ENCODE peak calls at places on chromosomes 13 and 19, in seven cellular contexts. N is HFF-Myc, Y is AG04450, B is HFFc6, H is WTC11, D is D721Med, Z is type B pancreatic cell. S is an unnamed sample.

GRCh38 chr19:56956503-56957226 is 116.1 kb upstream of the PEG3 start:
- DNase-seq in N (no peak), Y (no peak), B (no peak), H (no peak), D (no peak), Z (no peak), S (no peak)

GRCh38 chr19:10315335-10316214 is at the start of gene FDX2:
- DNase-seq in N (peak), Y (no peak), B (peak), H (peak), D (peak), Z (peak), S (peak)

GRCh38 chr19:11375143-11375948 is 880 bp downstream of the SWSAP1 start:
- DNase-seq in N (no peak), Y (no peak), B (no peak), H (peak), D (no peak), Z (no peak), S (peak)

GRCh38 chr19:19155495-19156219 is 14.4 kb downstream of the MEF2B start:
- DNase-seq in N (no peak), Y (no peak), B (no peak), H (no peak), D (no peak), Z (no peak), S (no peak)

GRCh38 chr13:59318320-59318930 is 845.3 kb downstream of the DIAPH3 start:
- DNase-seq in N (peak), Y (peak), B (peak), H (peak), D (no peak), Z (peak), S (peak)

GRCh38 chr13:113472355-113473025 is 18.0 kb downstream of the DCUN1D2 start:
- DNase-seq in N (no peak), Y (no peak), B (no peak), H (no peak), D (no peak), Z (no peak), S (no peak)

GRCh38 chr19:53102701-53103140 is 501 bp downstream of the ZNF160 start:
- DNase-seq in N (no peak), Y (no peak), B (peak), H (peak), D (no peak), Z (no peak), S (peak)

GRCh38 chr13:33931397-33931987 is 113.5 kb downstream of the RFC3 start:
- DNase-seq in N (peak), Y (no peak), B (peak), H (peak), D (no peak), Z (no peak), S (peak)

GRCh38 chr19:14021474-14021873 is 6.5 kb upstream of the RLN3 start:
- DNase-seq in N (no peak), Y (no peak), B (no peak), H (peak), D (no peak), Z (no peak), S (no peak)

GRCh38 chr13:110444226-110444653 is 117.3 kb downstream of the RAB20 start:
- DNase-seq in N (no peak), Y (no peak), B (peak), H (no peak), D (no peak), Z (no peak), S (no peak)

GRCh38 chr19:18558595-18558994 is 925 bp downstream of the KXD1 start:
- DNase-seq in N (no peak), Y (no peak), B (no peak), H (no peak), D (no peak), Z (no peak), S (no peak)

GRCh38 chr19:54188224-54188871 is 1.0 kb downstream of the MBOAT7 start:
- DNase-seq in N (no peak), Y (no peak), B (peak), H (peak), D (no peak), Z (no peak), S (no peak)

GRCh38 chr13:112928020-112928931 is 40.7 kb upstream of the MCF2L start:
- DNase-seq in N (peak), Y (no peak), B (no peak), H (no peak), D (no peak), Z (no peak), S (no peak)

GRCh38 chr19:35045667-35046300 is 4.3 kb downstream of the HPN start:
- DNase-seq in N (peak), Y (no peak), B (peak), H (peak), D (no peak), Z (no peak), S (peak)

GRCh38 chr13:26484196-26484595 is 73.3 kb upstream of the WASF3 start:
- DNase-seq in N (no peak), Y (no peak), B (no peak), H (no peak), D (no peak), Z (no peak), S (no peak)

DNA sequence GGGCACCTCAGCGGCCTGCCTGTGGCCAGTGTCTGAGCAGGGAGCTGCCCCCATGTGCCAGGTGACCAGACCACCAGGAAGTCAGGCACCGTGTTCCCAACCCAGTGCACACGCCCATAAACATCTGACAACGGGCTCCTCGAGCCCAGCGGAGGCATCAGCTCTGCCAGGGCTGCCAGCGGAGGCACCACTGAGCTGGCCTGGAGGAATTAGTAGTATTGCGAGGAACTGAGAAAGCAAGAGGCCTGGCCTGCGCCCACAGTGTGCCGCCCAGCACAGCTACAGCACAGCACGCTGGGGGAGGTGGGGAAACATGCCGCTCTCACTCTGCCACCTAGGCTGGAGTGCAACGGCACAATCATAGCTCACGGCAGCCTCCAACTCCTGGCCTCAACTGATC is 44.6 kb downstream of the ANKRD27 start:
- DNase-seq in N (no peak), Y (no peak), B (no peak), H (no peak), D (no peak), Z (no peak), S (no peak)
- TF ChIP-seq CTCF in N (peak), Y (no peak), B (peak), H (no peak), D (no peak), Z (no peak), S (no peak)

DNA sequence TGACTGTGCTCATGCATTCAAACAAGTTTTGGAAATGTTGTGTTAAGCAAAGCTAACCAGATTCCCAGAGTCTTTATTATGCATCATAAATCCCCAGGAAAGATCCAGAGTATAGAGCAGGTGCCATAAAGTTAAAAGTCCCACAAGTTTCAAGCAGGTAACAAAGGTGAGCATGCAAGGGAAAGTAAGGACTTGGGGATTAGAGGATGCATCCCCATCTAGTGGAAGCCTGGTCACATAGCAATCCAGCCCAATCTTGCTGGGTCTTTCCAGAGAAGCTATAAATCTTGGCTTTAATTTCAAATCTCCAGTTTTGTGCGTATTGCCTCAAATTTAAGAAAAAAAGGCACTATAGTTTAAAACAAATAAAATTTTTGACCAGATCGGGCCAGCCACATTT is 72.7 kb downstream of the ZNF254 start:
- DNase-seq in N (no peak), Y (no peak), B (no peak), H (no peak), D (no peak), Z (no peak), S (no peak)
- TF ChIP-seq CTCF in N (peak), Y (peak), B (peak), H (no peak), D (peak), Z (peak), S (no peak)

GRCh38 chr19:55640577-55641375 is at the start of gene ZNF580:
- DNase-seq in N (no peak), Y (no peak), B (peak), H (peak), D (peak), Z (no peak), S (peak)

GRCh38 chr19:55638864-55639359 is 1.9 kb upstream of the ZNF580 start:
- DNase-seq in N (no peak), Y (no peak), B (peak), H (peak), D (no peak), Z (no peak), S (peak)

GRCh38 chr19:55642153-55643002 is 1.1 kb upstream of the ZNF581 start:
- DNase-seq in N (no peak), Y (no peak), B (no peak), H (peak), D (no peak), Z (no peak), S (no peak)

GRCh38 chr19:55641376-55642152 is 762 bp downstream of the ZNF580 start:
- DNase-seq in N (no peak), Y (no peak), B (no peak), H (no peak), D (no peak), Z (no peak), S (no peak)

DNA sequence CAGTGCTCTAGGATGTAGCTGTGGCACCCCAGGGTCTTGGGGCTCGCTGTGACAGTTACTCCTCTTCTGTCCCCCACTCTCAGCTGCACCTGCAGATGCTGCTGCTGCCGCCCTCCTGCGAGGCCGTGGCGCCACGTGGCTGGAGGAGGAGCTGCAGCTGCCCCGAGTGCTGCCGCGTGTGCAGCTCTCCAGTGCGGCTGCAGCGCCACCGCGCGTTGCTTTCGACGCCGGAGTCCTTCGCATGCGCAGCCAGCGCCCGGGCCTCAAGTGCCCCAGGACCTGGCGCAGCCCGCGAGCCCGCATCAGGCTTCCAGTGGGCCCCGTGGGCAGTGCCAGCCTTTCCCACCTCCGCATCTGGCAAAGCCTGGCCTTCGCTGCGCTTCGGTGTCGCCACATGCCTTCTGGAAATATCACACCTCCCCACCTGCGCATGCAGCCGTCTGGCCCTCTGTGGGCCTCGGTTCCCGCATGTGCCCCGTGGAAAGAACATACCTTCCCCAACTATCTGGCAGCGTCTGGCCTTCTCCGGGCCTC is 692 bp upstream of the ZNF580 start:
- DNase-seq in N (no peak), Y (no peak), B (peak), H (peak), D (no peak), Z (peak), S (no peak)
- TF ChIP-seq CTCF in N (peak), Y (peak), B (peak), H (no peak), D (peak), Z (no peak), S (no peak)

DNA sequence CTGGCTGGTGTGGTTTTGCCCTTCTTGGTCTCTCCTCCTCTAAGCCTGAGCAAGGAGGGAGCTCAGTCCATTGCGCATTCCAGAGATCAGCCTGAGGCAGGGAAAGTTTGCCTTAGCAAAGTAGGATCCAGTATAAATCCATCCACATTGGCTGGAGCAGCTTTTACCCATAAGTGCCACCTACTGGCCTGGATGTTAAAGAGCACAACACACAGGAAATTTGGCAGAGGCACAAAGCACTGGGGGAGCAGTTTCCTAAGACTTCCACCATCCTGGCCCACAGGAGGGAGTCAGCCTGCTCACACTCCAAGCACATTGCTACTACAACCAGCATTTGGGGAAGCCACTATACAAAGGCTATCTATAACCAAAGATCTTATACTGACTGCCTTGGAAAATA is 1124.2 kb downstream of the SLITRK1 start:
- DNase-seq in N (peak), Y (no peak), B (no peak), H (peak), D (no peak), Z (no peak), S (no peak)
- TF ChIP-seq CTCF in N (peak), Y (peak), B (peak), H (peak), D (peak), Z (peak), S (no peak)

GRCh38 chr19:4234142-4234861 is 5.0 kb downstream of the EBI3 start:
- DNase-seq in N (no peak), Y (no peak), B (no peak), H (no peak), D (no peak), Z (no peak), S (no peak)

GRCh38 chr19:4229179-4229931 is at the start of gene EBI3:
- DNase-seq in N (no peak), Y (no peak), B (no peak), H (no peak), D (no peak), Z (no peak), S (peak)

GRCh38 chr19:4232614-4233281 is 3.4 kb downstream of the EBI3 start:
- DNase-seq in N (no peak), Y (no peak), B (no peak), H (no peak), D (no peak), Z (no peak), S (no peak)

GRCh38 chr19:4234862-4235201 is 5.5 kb downstream of the EBI3 start:
- DNase-seq in N (no peak), Y (no peak), B (no peak), H (no peak), D (no peak), Z (no peak), S (no peak)

GRCh38 chr19:4233282-4233853 is 4.0 kb downstream of the EBI3 start:
- DNase-seq in N (no peak), Y (no peak), B (no peak), H (peak), D (no peak), Z (peak), S (peak)
- TF ChIP-seq CTCF in N (peak), Y (peak), B (peak), H (peak), D (peak), Z (peak), S (peak)

DNA sequence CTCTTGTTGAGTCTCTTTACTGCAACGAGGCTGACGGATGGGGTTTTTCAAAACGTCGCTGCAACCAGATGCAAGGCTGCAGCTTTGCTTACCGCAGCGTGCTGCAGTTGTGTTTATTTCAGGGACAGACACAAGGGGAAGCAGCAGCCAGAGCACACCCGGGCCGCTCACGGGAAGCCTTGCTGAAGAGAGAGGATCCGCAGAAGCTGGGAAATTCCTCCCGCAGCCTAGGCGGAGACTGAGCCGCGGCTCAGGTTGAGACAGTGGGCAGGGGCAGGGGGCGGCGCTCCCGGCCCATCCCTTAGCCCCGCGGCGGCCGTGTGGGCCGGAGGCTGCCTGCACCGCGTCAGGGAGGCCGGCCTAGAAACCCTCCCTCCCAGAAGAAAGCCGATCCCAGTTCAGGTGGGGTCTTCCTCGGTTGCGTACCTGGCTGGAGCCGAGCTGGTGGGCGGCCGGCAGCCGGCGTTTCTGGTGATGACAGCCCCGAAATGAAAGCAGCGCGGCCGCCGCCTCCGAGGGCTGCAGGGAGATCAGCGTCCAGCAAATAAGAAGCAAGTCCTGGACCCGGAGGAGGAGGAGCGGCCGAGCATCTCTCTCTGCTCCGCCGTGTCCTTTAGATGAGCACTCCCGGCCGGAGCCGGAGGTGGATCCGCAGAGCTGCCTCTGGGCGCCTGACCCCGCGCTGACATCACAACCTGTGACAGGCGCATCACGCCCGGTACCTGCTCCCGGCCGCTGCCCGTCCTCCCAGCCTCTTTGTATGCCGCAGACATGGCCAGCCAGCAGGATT is at the start of gene FRY:
- DNase-seq in N (peak), Y (no peak), B (peak), H (peak), D (peak), Z (peak), S (peak)
- TF ChIP-seq CTCF in N (no peak), Y (peak), B (peak), H (no peak), D (no peak), Z (peak), S (no peak)

GRCh38 chr19:4650159-4650558 is 10.8 kb downstream of the TNFAIP8L1 start:
- DNase-seq in N (no peak), Y (no peak), B (no peak), H (no peak), D (no peak), Z (no peak), S (no peak)

GRCh38 chr19:4649392-4650094 is 10.2 kb downstream of the TNFAIP8L1 start:
- DNase-seq in N (no peak), Y (no peak), B (no peak), H (no peak), D (no peak), Z (no peak), S (no peak)

GRCh38 chr19:4645718-4646117 is 6.4 kb downstream of the TNFAIP8L1 start:
- DNase-seq in N (no peak), Y (no peak), B (no peak), H (no peak), D (no peak), Z (no peak), S (no peak)

GRCh38 chr19:4652075-4652474 is 12.8 kb downstream of the TNFAIP8L1 start:
- DNase-seq in N (no peak), Y (no peak), B (no peak), H (no peak), D (no peak), Z (no peak), S (no peak)

GRCh38 chr19:4647676-4648644 is 8.6 kb downstream of the TNFAIP8L1 start:
- DNase-seq in N (no peak), Y (no peak), B (no peak), H (peak), D (no peak), Z (no peak), S (peak)
- TF ChIP-seq CTCF in N (no peak), Y (no peak), B (peak), H (no peak), D (peak), Z (no peak), S (no peak)

GRCh38 chr19:46722421-46723022 is 5.6 kb upstream of the PRKD2 start:
- DNase-seq in N (no peak), Y (no peak), B (no peak), H (no peak), D (no peak), Z (no peak), S (no peak)

GRCh38 chr19:46720516-46721239 is 3.8 kb upstream of the PRKD2 start:
- DNase-seq in N (no peak), Y (no peak), B (no peak), H (no peak), D (no peak), Z (no peak), S (no peak)

GRCh38 chr19:46719629-46720515 is 3.0 kb upstream of the PRKD2 start:
- DNase-seq in N (no peak), Y (no peak), B (no peak), H (no peak), D (no peak), Z (no peak), S (no peak)

GRCh38 chr19:46722004-46722380 is 5.1 kb upstream of the PRKD2 start:
- DNase-seq in N (no peak), Y (no peak), B (no peak), H (no peak), D (no peak), Z (no peak), S (no peak)

DNA sequence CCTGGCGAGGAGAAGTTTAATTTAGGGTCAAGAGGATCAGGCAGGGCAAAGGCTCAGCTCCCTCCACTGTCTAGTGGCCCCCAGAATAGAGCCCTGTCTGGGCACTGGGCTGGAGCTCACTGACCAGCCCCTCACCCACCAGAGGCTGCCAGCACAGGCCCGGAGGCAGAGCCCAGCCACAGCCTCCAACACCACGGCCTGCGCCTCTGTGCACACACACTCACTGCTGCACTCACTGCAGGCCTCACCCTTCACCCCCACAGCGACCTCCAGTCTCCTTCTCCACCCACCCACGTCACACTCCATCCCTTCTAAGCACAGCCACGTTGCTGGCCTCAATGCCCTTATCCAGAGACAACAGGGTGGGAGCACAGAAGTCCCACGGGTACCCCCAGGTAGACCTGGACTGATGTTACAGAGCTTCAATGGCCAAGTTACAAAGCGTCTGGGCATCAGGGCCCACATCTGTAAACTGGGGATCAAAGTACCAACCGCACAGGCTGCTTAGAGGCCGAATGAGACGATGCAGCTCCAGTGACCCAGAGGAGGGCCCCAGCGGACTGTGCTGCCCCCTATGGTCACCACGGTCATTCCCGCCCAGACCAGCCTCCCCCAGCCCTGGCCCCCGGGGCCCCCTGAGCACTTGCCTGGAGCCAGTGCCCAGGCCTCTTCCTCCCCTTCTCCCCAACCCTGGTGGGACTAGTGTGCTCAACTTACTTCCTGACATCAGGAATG is 4.5 kb upstream of the PRKD2 start:
- DNase-seq in N (no peak), Y (no peak), B (no peak), H (peak), D (no peak), Z (no peak), S (peak)
- TF ChIP-seq CTCF in N (peak), Y (peak), B (peak), H (peak), D (no peak), Z (peak), S (peak)

S was measured in endothelial cell.